ENCODE peak calls at places on chromosomes 4 and X, in ten cellular contexts. S is stimulated activated CD4-positive, alpha-beta T cell treated with anti-CD3 and anti-CD28 coated beads, Interleukin-2, amount 100 ng/mL, for 48 hours; Y is stimulated activated CD8-positive, alpha-beta memory T cell treated with anti-CD3 and anti-CD28 coated beads, Interleukin-7, amount 100 ng/mL, for 4 hours; L is ACHN; I is fibroblast of lung; E is cardiac muscle cell; J is stromal cell of bone marrow; O is renal cortical epithelial cell; K is hippocampal formation; Q is aorta. W is an unnamed sample.

GRCh38 chr4:67393699-67394281 is 151.5 kb downstream of the CENPC start:
- DNase-seq in E (peak; percentile 65), I (peak; percentile 33), J (peak; percentile 9), K (peak; percentile 53), Q (no peak), O (peak; percentile 34), Y (no peak), L (peak; percentile 46), S (peak; percentile 7), W (peak; percentile 11)

GRCh38 chr4:102139932-102140331 is 205.3 kb downstream of the SLC39A8 start:
- DNase-seq in J (no peak), L (no peak), O (peak; percentile 74), Q (no peak), K (no peak), I (peak; percentile 49), S (no peak), E (no peak), Y (no peak), W (no peak)

GRCh38 chr4:85720736-85721135 is 245.8 kb downstream of the ARHGAP24 start:
- DNase-seq in S (no peak), I (peak; percentile 53), O (peak; percentile 77), J (no peak), Q (no peak), E (peak; percentile 62), Y (no peak), L (peak; percentile 66), K (no peak), W (peak; percentile 36)

GRCh38 chrX:130669233-130669632 is 233.8 kb downstream of the ENOX2 start:
- DNase-seq in L (no peak), E (peak; percentile 13), I (peak; percentile 52), O (peak; percentile 57), K (no peak), J (peak; percentile 11), Y (no peak), Q (no peak), S (no peak), W (peak; percentile 45)

GRCh38 chr4:143281507-143282169 is 55.0 kb upstream of the GAB1 start:
- DNase-seq in S (no peak), K (no peak), I (no peak), J (no peak), E (no peak), L (no peak), Y (no peak), O (no peak), Q (no peak), W (no peak)

GRCh38 chr4:128782076-128782715 is 27.3 kb upstream of the JADE1 start:
- DNase-seq in Q (no peak), J (no peak), K (no peak), O (no peak), E (no peak), Y (peak; percentile 44), L (no peak), I (peak; percentile 61), S (no peak), W (peak; percentile 29)

GRCh38 chrX:143094501-143095110 is 68.9 kb downstream of the SPANXN4 start:
- DNase-seq in O (peak; percentile 1), J (no peak), I (no peak), Q (no peak), E (peak; percentile 10), L (no peak), Y (no peak), S (no peak), K (no peak), W (no peak)

GRCh38 chr4:180641495-180641894 is 1601.7 kb upstream of the TENM3 start:
- DNase-seq in O (no peak), Q (no peak), Y (no peak), S (no peak), J (no peak), E (no peak), I (no peak), L (no peak), K (no peak), W (no peak)

GRCh38 chr4:48093949-48094550 is 40.0 kb downstream of the TXK start:
- DNase-seq in Q (no peak), E (peak; percentile 13), L (peak; percentile 49), S (peak; percentile 26), O (peak; percentile 78), J (no peak), I (peak; percentile 65), Y (no peak), K (no peak), W (peak; percentile 38)